ENCODE peak calls at places on chromosomes 11 and 22, in four cellular contexts. One of them, this sample, is unnamed.

GRCh38 chr11:77470504-77470903 is 3.4 kb downstream of the PAK1 start:
- DNase-seq in OCI-LY7: no peak
- DNase-seq in CD8-positive, alpha-beta T cell: no peak
- DNase-seq in AG09309: no peak
- DNase-seq in this sample: no peak

GRCh38 chr11:131491503-131491902 is 121.1 kb downstream of the NTM start:
- DNase-seq in CD8-positive, alpha-beta T cell: no peak
- DNase-seq in AG09309: peak; percentile 10
- DNase-seq in OCI-LY7: no peak
- DNase-seq in this sample: peak; percentile 13

GRCh38 chr22:29692327-29692640 is 27.5 kb upstream of the CABP7 start:
- DNase-seq in CD8-positive, alpha-beta T cell: no peak
- DNase-seq in AG09309: no peak
- DNase-seq in OCI-LY7: no peak
- DNase-seq in this sample: no peak

GRCh38 chr22:17366830-17367229 is 2.4 kb upstream of the CECR2 start:
- DNase-seq in AG09309: no peak
- DNase-seq in CD8-positive, alpha-beta T cell: peak; percentile 23
- DNase-seq in OCI-LY7: peak; percentile 67
- DNase-seq in this sample: no peak

GRCh38 chr22:43011079-43011478 is 3.9 kb downstream of the PACSIN2 start:
- DNase-seq in CD8-positive, alpha-beta T cell: no peak
- DNase-seq in AG09309: no peak
- DNase-seq in OCI-LY7: no peak
- DNase-seq in this sample: no peak

GRCh38 chr11:26011474-26011873 is 320.5 kb upstream of the ANO3 start:
- DNase-seq in CD8-positive, alpha-beta T cell: no peak
- DNase-seq in OCI-LY7: no peak
- DNase-seq in AG09309: no peak
- DNase-seq in this sample: no peak

GRCh38 chr11:103257360-103257759 is 148.1 kb downstream of the DYNC2H1 start:
- DNase-seq in OCI-LY7: no peak
- DNase-seq in CD8-positive, alpha-beta T cell: no peak
- DNase-seq in AG09309: no peak
- DNase-seq in this sample: peak; percentile 13

GRCh38 chr11:57407010-57407409 is 16.6 kb upstream of the PRG2 start:
- DNase-seq in OCI-LY7: no peak
- DNase-seq in CD8-positive, alpha-beta T cell: no peak
- DNase-seq in AG09309: no peak
- DNase-seq in this sample: no peak

GRCh38 chr22:25484498-25484897 is 80.0 kb upstream of the GRK3 start:
- DNase-seq in CD8-positive, alpha-beta T cell: no peak
- DNase-seq in AG09309: no peak
- DNase-seq in OCI-LY7: no peak
- DNase-seq in this sample: no peak

GRCh38 chr11:103923473-103923931 is 112.9 kb upstream of the DDI1 start:
- DNase-seq in CD8-positive, alpha-beta T cell: no peak
- DNase-seq in OCI-LY7: no peak
- DNase-seq in AG09309: no peak
- DNase-seq in this sample: no peak

GRCh38 chr11:107478922-107479321 is 21.3 kb upstream of the CWF19L2 start:
- DNase-seq in AG09309: no peak
- DNase-seq in OCI-LY7: no peak
- DNase-seq in CD8-positive, alpha-beta T cell: no peak
- DNase-seq in this sample: no peak

GRCh38 chr11:116445108-116446047 is 327.4 kb downstream of the BUD13 start:
- DNase-seq in OCI-LY7: no peak
- DNase-seq in AG09309: no peak
- DNase-seq in CD8-positive, alpha-beta T cell: no peak
- DNase-seq in this sample: no peak

GRCh38 chr22:26648011-26648497 is 9.3 kb upstream of the MIAT start:
- DNase-seq in OCI-LY7: peak; percentile 67
- DNase-seq in AG09309: no peak
- DNase-seq in CD8-positive, alpha-beta T cell: peak; percentile 43
- DNase-seq in this sample: no peak

GRCh38 chr11:85725510-85726258 is 39.7 kb upstream of the CCDC89 start:
- DNase-seq in OCI-LY7: no peak
- DNase-seq in CD8-positive, alpha-beta T cell: no peak
- DNase-seq in AG09309: peak; percentile 71
- DNase-seq in this sample: peak; percentile 88

GRCh38 chr22:40107756-40108437 is 69.8 kb upstream of the TNRC6B start:
- DNase-seq in CD8-positive, alpha-beta T cell: no peak
- DNase-seq in AG09309: peak; percentile 16
- DNase-seq in OCI-LY7: peak; percentile 9
- DNase-seq in this sample: peak; percentile 58

GRCh38 chr11:62497132-62497915 is 49.3 kb downstream of the AHNAK start:
- DNase-seq in AG09309: no peak
- DNase-seq in OCI-LY7: peak; percentile 26
- DNase-seq in CD8-positive, alpha-beta T cell: no peak
- DNase-seq in this sample: peak; percentile 75

GRCh38 chr22:28023036-28023435 is 104.0 kb upstream of the PITPNB start:
- DNase-seq in OCI-LY7: no peak
- DNase-seq in AG09309: no peak
- DNase-seq in CD8-positive, alpha-beta T cell: no peak
- DNase-seq in this sample: no peak

GRCh38 chr11:7595016-7595869 is 78.1 kb downstream of the CYB5R2 start:
- DNase-seq in CD8-positive, alpha-beta T cell: no peak
- DNase-seq in AG09309: no peak
- DNase-seq in OCI-LY7: no peak
- DNase-seq in this sample: no peak

GRCh38 chr11:35997908-35998307 is 54.0 kb downstream of the LDLRAD3 start:
- DNase-seq in CD8-positive, alpha-beta T cell: no peak
- DNase-seq in AG09309: no peak
- DNase-seq in OCI-LY7: no peak
- DNase-seq in this sample: no peak

GRCh38 chr22:36079041-36079440 is 50.4 kb upstream of the RBFOX2 start:
- DNase-seq in OCI-LY7: no peak
- DNase-seq in AG09309: no peak
- DNase-seq in CD8-positive, alpha-beta T cell: no peak
- DNase-seq in this sample: no peak

GRCh38 chr11:16154715-16155396 is 201.5 kb downstream of the SOX6 start:
- DNase-seq in AG09309: no peak
- DNase-seq in OCI-LY7: no peak
- DNase-seq in CD8-positive, alpha-beta T cell: no peak
- DNase-seq in this sample: peak; percentile 10

GRCh38 chr11:94597896-94598295 is 30.7 kb downstream of the PIWIL4 start:
- DNase-seq in CD8-positive, alpha-beta T cell: no peak
- DNase-seq in OCI-LY7: peak; percentile 22
- DNase-seq in AG09309: no peak
- DNase-seq in this sample: no peak

GRCh38 chr11:130673698-130674097 is 225.3 kb downstream of the ADAMTS15 start:
- DNase-seq in CD8-positive, alpha-beta T cell: no peak
- DNase-seq in OCI-LY7: no peak
- DNase-seq in AG09309: no peak
- DNase-seq in this sample: no peak

GRCh38 chr11:34495724-34496377 is 17.7 kb downstream of the ELF5 start:
- DNase-seq in OCI-LY7: no peak
- DNase-seq in AG09309: no peak
- DNase-seq in CD8-positive, alpha-beta T cell: no peak
- DNase-seq in this sample: no peak

GRCh38 chr11:79274636-79275315 is 166.1 kb downstream of the TENM4 start:
- DNase-seq in AG09309: peak; percentile 51
- DNase-seq in CD8-positive, alpha-beta T cell: no peak
- DNase-seq in OCI-LY7: no peak
- DNase-seq in this sample: peak; percentile 66

GRCh38 chr11:67436459-67437081 is 912 bp downstream of the PTPRCAP start:
- DNase-seq in AG09309: no peak
- DNase-seq in OCI-LY7: peak; percentile 91
- DNase-seq in CD8-positive, alpha-beta T cell: peak; percentile 66
- DNase-seq in this sample: no peak

GRCh38 chr11:78040691-78041379 is 17.8 kb upstream of the KCTD14 start:
- DNase-seq in OCI-LY7: no peak
- DNase-seq in AG09309: no peak
- DNase-seq in CD8-positive, alpha-beta T cell: no peak
- DNase-seq in this sample: no peak

GRCh38 chr11:57513911-57514537 is 1.5 kb downstream of the SLC43A1 start:
- DNase-seq in OCI-LY7: peak; percentile 62
- DNase-seq in AG09309: no peak
- DNase-seq in CD8-positive, alpha-beta T cell: peak; percentile 22
- DNase-seq in this sample: no peak

GRCh38 chr11:65298131-65298535 is 16.5 kb upstream of the CDC42EP2 start:
- DNase-seq in OCI-LY7: no peak
- DNase-seq in CD8-positive, alpha-beta T cell: no peak
- DNase-seq in AG09309: no peak
- DNase-seq in this sample: no peak

GRCh38 chr11:15672822-15673221 is 558.1 kb downstream of the INSC start:
- DNase-seq in AG09309: no peak
- DNase-seq in OCI-LY7: no peak
- DNase-seq in CD8-positive, alpha-beta T cell: no peak
- DNase-seq in this sample: no peak

GRCh38 chr11:93655047-93655446 is 6.4 kb upstream of the CEP295 start:
- DNase-seq in OCI-LY7: no peak
- DNase-seq in AG09309: no peak
- DNase-seq in CD8-positive, alpha-beta T cell: no peak
- DNase-seq in this sample: no peak

GRCh38 chr11:75286826-75287465 is 46.4 kb downstream of the TPBGL start:
- DNase-seq in OCI-LY7: no peak
- DNase-seq in AG09309: no peak
- DNase-seq in CD8-positive, alpha-beta T cell: no peak
- DNase-seq in this sample: peak; percentile 32

DNA sequence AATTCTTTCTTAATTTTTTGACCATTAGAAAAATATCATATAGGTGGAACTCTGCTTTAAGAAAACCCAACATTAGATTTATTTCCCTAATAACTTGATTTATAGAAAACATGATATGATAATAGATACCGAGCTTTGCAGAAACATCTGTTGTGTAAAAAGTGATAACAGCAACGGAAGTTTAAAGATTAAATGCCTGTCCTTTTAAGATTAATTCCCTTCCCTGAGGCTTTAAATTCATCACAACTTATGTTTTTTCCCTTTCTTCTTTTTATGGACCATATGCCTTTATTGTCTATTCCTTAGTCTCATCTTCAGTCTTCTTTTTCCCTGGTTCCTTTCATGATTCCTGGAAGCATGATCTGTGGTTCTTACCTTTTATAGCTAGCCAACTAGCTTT is 1.9 kb downstream of the USP47 start:
- DNase-seq in OCI-LY7: no peak
- DNase-seq in AG09309: no peak
- DNase-seq in CD8-positive, alpha-beta T cell: no peak
- DNase-seq in this sample: no peak
- TF ChIP-seq CTCF in OCI-LY7: no peak
- TF ChIP-seq CTCF in AG09309: no peak
- TF ChIP-seq CTCF in CD8-positive, alpha-beta T cell: no peak
- TF ChIP-seq CTCF in this sample: no peak

GRCh38 chr11:119727523-119728081 is 1.4 kb downstream of the NECTIN1 start:
- DNase-seq in OCI-LY7: peak; percentile 42
- DNase-seq in AG09309: no peak
- DNase-seq in CD8-positive, alpha-beta T cell: no peak
- DNase-seq in this sample: no peak
- TF ChIP-seq CTCF in OCI-LY7: peak; percentile 58
- TF ChIP-seq CTCF in AG09309: peak; percentile 14
- TF ChIP-seq CTCF in CD8-positive, alpha-beta T cell: no peak
- TF ChIP-seq CTCF in this sample: peak; percentile 57

GRCh38 chr11:1054143-1055108 is 17.9 kb upstream of the MUC6 start:
- DNase-seq in OCI-LY7: no peak
- DNase-seq in AG09309: no peak
- DNase-seq in CD8-positive, alpha-beta T cell: no peak
- DNase-seq in this sample: peak; percentile 11
- TF ChIP-seq CTCF in OCI-LY7: no peak
- TF ChIP-seq CTCF in AG09309: no peak
- TF ChIP-seq CTCF in CD8-positive, alpha-beta T cell: no peak
- TF ChIP-seq CTCF in this sample: peak; percentile 23

GRCh38 chr22:31947296-31947695 is 3.0 kb downstream of the YWHAH start:
- DNase-seq in OCI-LY7: peak; percentile 71
- DNase-seq in CD8-positive, alpha-beta T cell: no peak
- DNase-seq in AG09309: no peak
- DNase-seq in this sample: no peak
- TF ChIP-seq CTCF in OCI-LY7: peak; percentile 94
- TF ChIP-seq CTCF in CD8-positive, alpha-beta T cell: peak; percentile 74
- TF ChIP-seq CTCF in AG09309: peak; percentile 41
- TF ChIP-seq CTCF in this sample: no peak

DNA sequence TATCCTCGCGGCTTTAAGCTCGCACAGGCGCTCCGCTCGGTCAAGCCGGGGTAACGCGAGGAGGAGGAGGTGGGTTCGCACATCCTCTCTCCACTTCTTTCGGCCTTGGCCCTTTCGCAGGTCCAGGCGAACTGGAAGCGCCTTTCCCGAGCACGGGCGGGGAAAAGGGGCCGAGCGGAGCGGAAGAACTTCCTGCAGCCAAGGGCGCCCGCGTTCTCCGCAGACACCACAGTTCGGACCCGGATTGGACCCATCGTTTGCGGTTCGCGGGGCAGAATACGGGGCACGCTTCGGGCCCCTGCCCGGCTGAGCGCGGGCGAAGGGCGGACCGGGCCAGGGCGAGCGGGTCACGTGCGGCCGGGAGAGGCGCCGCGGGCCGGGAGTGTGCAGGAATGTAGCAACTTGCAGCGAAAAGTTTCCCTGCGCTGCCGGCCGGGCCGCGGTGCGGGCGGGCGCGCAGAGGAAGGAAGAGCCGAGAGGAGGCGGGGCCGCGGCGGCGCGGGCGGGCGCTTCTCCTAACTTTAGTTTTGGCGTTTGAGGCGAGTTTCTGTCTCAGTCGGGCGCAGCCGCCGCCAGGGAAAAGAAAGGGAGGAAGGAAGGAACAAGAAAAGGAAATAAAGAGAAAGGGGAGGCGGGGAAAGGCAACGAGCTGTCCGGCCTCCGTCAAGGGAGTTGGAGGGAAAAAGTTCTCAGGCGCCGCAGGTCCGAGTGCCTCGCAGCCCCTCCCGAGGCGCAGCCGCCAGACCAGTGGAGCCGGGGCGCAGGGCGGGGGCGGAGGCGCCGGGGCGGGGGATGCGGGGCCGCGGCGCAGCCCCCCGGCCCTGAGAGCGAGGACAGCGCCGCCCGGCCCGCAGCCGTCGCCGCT is at the start of gene YAP1:
- DNase-seq in OCI-LY7: peak; percentile 74
- DNase-seq in CD8-positive, alpha-beta T cell: peak; percentile 31
- DNase-seq in AG09309: peak; percentile 75
- DNase-seq in this sample: peak; percentile 92
- TF ChIP-seq CTCF in OCI-LY7: no peak
- TF ChIP-seq CTCF in CD8-positive, alpha-beta T cell: no peak
- TF ChIP-seq CTCF in AG09309: no peak
- TF ChIP-seq CTCF in this sample: peak; percentile 17

DNA sequence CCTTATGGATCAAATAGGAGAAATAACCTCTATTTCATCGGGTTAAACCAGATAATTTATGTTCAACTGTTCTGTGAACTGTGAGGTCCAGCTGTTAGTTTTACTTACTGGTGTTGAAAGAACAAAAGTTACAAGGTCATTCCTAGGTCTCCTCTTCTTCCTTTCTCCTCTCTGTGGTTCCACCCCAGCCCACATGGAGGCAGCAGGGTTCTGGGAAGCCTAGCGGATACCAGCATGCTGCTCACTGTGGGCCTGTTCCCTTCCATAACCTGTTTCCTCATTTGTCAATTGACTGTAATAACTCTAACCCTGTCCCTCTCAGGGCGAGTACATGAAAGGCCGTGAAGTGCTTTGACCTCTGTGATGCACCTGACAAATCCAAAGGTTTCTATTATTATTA is 27.8 kb downstream of the RELT start:
- DNase-seq in CD8-positive, alpha-beta T cell: no peak
- DNase-seq in AG09309: no peak
- DNase-seq in OCI-LY7: no peak
- DNase-seq in this sample: peak; percentile 28
- TF ChIP-seq CTCF in CD8-positive, alpha-beta T cell: no peak
- TF ChIP-seq CTCF in AG09309: peak; percentile 85
- TF ChIP-seq CTCF in OCI-LY7: peak; percentile 54
- TF ChIP-seq CTCF in this sample: peak; percentile 66